ENCODE peak calls at places on chromosomes 12 and 14, in four cellular contexts. W, O, A and N are unnamed samples.

GRCh38 chr12:71804505-71804904 is 35.1 kb upstream of the TBC1D15 start:
- DNase-seq in W (no peak), O (no peak), A (no peak), N (no peak)

GRCh38 chr14:81710232-81710845 is 176.7 kb upstream of the SEL1L start:
- DNase-seq in W (peak), O (peak), A (peak), N (no peak)

GRCh38 chr14:33551963-33552362 is 398.9 kb downstream of the EGLN3 start:
- DNase-seq in W (no peak), O (no peak), A (no peak), N (no peak)

GRCh38 chr12:78804262-78804661 is 60.3 kb upstream of the SYT1 start:
- DNase-seq in W (no peak), O (no peak), A (no peak), N (no peak)

GRCh38 chr12:120115066-120115465 is 1.5 kb downstream of the RAB35 start:
- DNase-seq in W (no peak), O (peak), A (no peak), N (no peak)

GRCh38 chr12:111544032-111544431 is 55.1 kb downstream of the ATXN2 start:
- DNase-seq in W (no peak), O (no peak), A (no peak), N (no peak)

GRCh38 chr12:95774311-95775045 is 16.1 kb downstream of the NTN4 start:
- DNase-seq in W (no peak), O (no peak), A (no peak), N (no peak)

GRCh38 chr12:553216-554000 is 93.7 kb downstream of the B4GALNT3 start:
- DNase-seq in W (no peak), O (no peak), A (no peak), N (no peak)

GRCh38 chr14:93100570-93100969 is 15.2 kb downstream of the ITPK1 start:
- DNase-seq in W (no peak), O (no peak), A (no peak), N (no peak)

GRCh38 chr12:88904705-88905104 is 324.4 kb upstream of the KITLG start:
- DNase-seq in W (no peak), O (no peak), A (no peak), N (no peak)

GRCh38 chr14:54637829-54638446 is 71.0 kb downstream of the SAMD4A start:
- DNase-seq in W (no peak), O (no peak), A (no peak), N (no peak)

GRCh38 chr12:7113389-7113871 is 4.4 kb upstream of the C1RL start:
- DNase-seq in W (peak), O (no peak), A (peak), N (no peak)

GRCh38 chr14:82759691-82760090 is 1226.0 kb upstream of the SEL1L start:
- DNase-seq in W (no peak), O (no peak), A (no peak), N (no peak)

GRCh38 chr14:36661506-36662257 is at the start of gene PAX9:
- DNase-seq in W (peak), O (peak), A (peak), N (no peak)